ENCODE peak calls at places on chromosomes 16 and 17, in nine cellular contexts. V, S, F, W, T, C, B, U and K are unnamed samples.

GRCh38 chr17:27550974-27551505 is 79.9 kb upstream of the LGALS9 start:
- DNase-seq in V (no peak), S (no peak), F (no peak), W (no peak), T (no peak), C (no peak), B (no peak), U (no peak), K (no peak)

GRCh38 chr16:65817799-65818198 is 548.7 kb upstream of the CDH5 start:
- DNase-seq in V (no peak), S (no peak), F (no peak), W (no peak), T (no peak), C (no peak), B (no peak), U (no peak), K (no peak)

GRCh38 chr16:85994492-85995433 is 95.8 kb downstream of the IRF8 start:
- DNase-seq in V (no peak), S (no peak), F (no peak), W (no peak), T (no peak), C (no peak), B (no peak), U (peak; percentile 32), K (no peak)

GRCh38 chr17:17353625-17354484 is 50.7 kb downstream of the NT5M start:
- DNase-seq in V (no peak), S (no peak), F (no peak), W (no peak), T (no peak), C (no peak), B (no peak), U (no peak), K (no peak)

GRCh38 chr17:18257747-18258355 is 687 bp downstream of the FLII start:
- DNase-seq in V (peak; percentile 72), S (peak; percentile 39), F (no peak), W (no peak), T (no peak), C (peak; percentile 76), B (peak; percentile 32), U (peak; percentile 90), K (peak; percentile 60)

GRCh38 chr17:47223007-47223406 is 13.9 kb downstream of the MYL4 start:
- DNase-seq in V (no peak), S (peak; percentile 75), F (no peak), W (no peak), T (no peak), C (peak; percentile 40), B (no peak), U (peak; percentile 62), K (no peak)

GRCh38 chr16:52578007-52578828 is 31.3 kb upstream of the TOX3 start:
- DNase-seq in V (no peak), S (no peak), F (no peak), W (no peak), T (no peak), C (no peak), B (no peak), U (no peak), K (no peak)

GRCh38 chr17:41254861-41255260 is 323 bp upstream of the KRTAP9-9 start:
- DNase-seq in V (no peak), S (no peak), F (no peak), W (no peak), T (no peak), C (no peak), B (no peak), U (no peak), K (no peak)

GRCh38 chr17:41910701-41911391 is 7.9 kb downstream of the ACLY start:
- DNase-seq in V (no peak), S (peak; percentile 63), F (no peak), W (peak; percentile 93), T (no peak), C (peak; percentile 99), B (no peak), U (peak; percentile 99), K (peak; percentile 70)

GRCh38 chr17:81218459-81218858 is 4.3 kb downstream of the CEP131 start:
- DNase-seq in V (peak; percentile 25), S (no peak), F (no peak), W (no peak), T (no peak), C (no peak), B (no peak), U (no peak), K (no peak)

GRCh38 chr17:82012482-82013295 is 10.0 kb downstream of the CENPX start:
- DNase-seq in V (peak; percentile 94), S (no peak), F (no peak), W (no peak), T (no peak), C (no peak), B (no peak), U (no peak), K (no peak)

GRCh38 chr17:18039535-18040286 is 503 bp downstream of the GID4 start:
- DNase-seq in V (peak; percentile 61), S (no peak), F (peak; percentile 11), W (no peak), T (no peak), C (no peak), B (no peak), U (peak; percentile 41), K (peak; percentile 16)

GRCh38 chr17:65109543-65109942 is 27.6 kb upstream of the RGS9 start:
- DNase-seq in V (no peak), S (no peak), F (no peak), W (no peak), T (no peak), C (no peak), B (no peak), U (no peak), K (no peak)

GRCh38 chr17:44933824-44934744 is 13.5 kb downstream of the KIF18B start:
- DNase-seq in V (no peak), S (no peak), F (no peak), W (no peak), T (no peak), C (no peak), B (no peak), U (no peak), K (no peak)

GRCh38 chr16:12917246-12917645 is 15.8 kb downstream of the SHISA9 start:
- DNase-seq in V (no peak), S (no peak), F (no peak), W (no peak), T (no peak), C (no peak), B (no peak), U (no peak), K (no peak)

GRCh38 chr16:49491111-49491670 is 117.6 kb downstream of the C16orf78 start:
- DNase-seq in V (no peak), S (no peak), F (no peak), W (no peak), T (no peak), C (no peak), B (no peak), U (no peak), K (no peak)

GRCh38 chr17:11618861-11619566 is 20.7 kb downstream of the DNAH9 start:
- DNase-seq in V (peak; percentile 75), S (no peak), F (no peak), W (no peak), T (no peak), C (peak; percentile 6), B (no peak), U (peak; percentile 90), K (no peak)

GRCh38 chr16:27097671-27098275 is 31.0 kb downstream of the C16orf82 start:
- DNase-seq in V (no peak), S (no peak), F (no peak), W (no peak), T (no peak), C (peak; percentile 28), B (no peak), U (no peak), K (no peak)

GRCh38 chr16:4917117-4917516 is 19.8 kb downstream of the PPL start:
- DNase-seq in V (no peak), S (peak; percentile 45), F (no peak), W (no peak), T (no peak), C (peak; percentile 61), B (no peak), U (no peak), K (no peak)

GRCh38 chr17:64783556-64784352 is 121.6 kb upstream of the SMURF2 start:
- DNase-seq in V (no peak), S (no peak), F (no peak), W (no peak), T (no peak), C (no peak), B (no peak), U (no peak), K (no peak)

GRCh38 chr16:56965149-56965938 is 3.6 kb downstream of the CETP start:
- DNase-seq in V (no peak), S (no peak), F (no peak), W (no peak), T (no peak), C (peak; percentile 34), B (no peak), U (peak; percentile 75), K (no peak)

GRCh38 chr16:81499576-81500380 is 55.2 kb downstream of the CMIP start:
- DNase-seq in V (no peak), S (peak; percentile 81), F (no peak), W (no peak), T (no peak), C (no peak), B (no peak), U (no peak), K (peak; percentile 73)